ENCODE peak calls at places on chromosomes 5 and 9, in seven cellular contexts. B, C, J, N, D, R and M are unnamed samples. For H3K36me3, the result is how much of the 10 kb centered on the place peaks cover.

GRCh38 chr9:137550958-137551655 is 572 bp upstream of the MRPL41 start:
- DNase-seq in N (no peak), J (peak), C (peak), R (peak), B (no peak), D (no peak), M (no peak)

GRCh38 chr9:81829201-81829882 is 98.9 kb upstream of the SPATA31D4 start:
- DNase-seq in J (no peak), C (no peak), B (no peak), N (no peak), D (no peak), R (no peak), M (no peak)

GRCh38 chr5:123429221-123429954 is 6.2 kb upstream of the CEP120 start:
- DNase-seq in C (no peak), D (no peak), J (no peak), R (no peak), N (no peak), B (no peak), M (no peak)

GRCh38 chr9:132869266-132869665 is 8.8 kb downstream of the AK8 start:
- DNase-seq in D (no peak), C (no peak), J (no peak), B (no peak), N (no peak), R (no peak), M (no peak)

GRCh38 chr5:143533978-143534763 is 130.7 kb upstream of the NR3C1 start:
- DNase-seq in J (no peak), C (no peak), N (no peak), R (no peak), D (no peak), B (no peak), M (no peak)

GRCh38 chr5:115432691-115433090 is 111.9 kb downstream of the FEM1C start:
- DNase-seq in R (no peak), D (no peak), B (no peak), N (no peak), C (no peak), J (no peak), M (no peak)

GRCh38 chr9:3508531-3509374 is 17.0 kb downstream of the RFX3 start:
- DNase-seq in B (no peak), D (no peak), C (no peak), N (no peak), J (peak), R (no peak), M (no peak)

GRCh38 chr5:124880903-124881302 is 134.5 kb upstream of the ZNF608 start:
- DNase-seq in B (no peak), N (no peak), D (no peak), R (no peak), C (no peak), J (no peak), M (no peak)

GRCh38 chr5:34928267-34928666 is 1.1 kb upstream of the DNAJC21 start:
- DNase-seq in C (no peak), R (no peak), N (no peak), B (no peak), J (no peak), D (no peak), M (no peak)

GRCh38 chr9:119026120-119026519 is 343.1 kb downstream of the BRINP1 start:
- DNase-seq in B (no peak), R (peak), J (no peak), C (no peak), D (no peak), N (peak), M (no peak)

GRCh38 chr5:111755942-111756353 is 1.0 kb downstream of the NREP start:
- DNase-seq in B (no peak), R (no peak), J (peak), N (no peak), D (no peak), C (no peak), M (no peak)

GRCh38 chr5:31640024-31640423 is 1.1 kb downstream of the PDZD2 start:
- DNase-seq in J (no peak), N (no peak), D (no peak), B (no peak), C (no peak), R (no peak), M (no peak)

GRCh38 chr9:115601456-115601855 is 483.5 kb upstream of the TNC start:
- DNase-seq in J (no peak), C (no peak), D (no peak), N (no peak), R (no peak), B (no peak), M (no peak)

GRCh38 chr5:175133185-175133584 is 310.8 kb downstream of the DRD1 start:
- DNase-seq in J (no peak), D (no peak), R (no peak), N (no peak), C (no peak), B (no peak), M (no peak)

GRCh38 chr9:130352586-130353285 is 87.2 kb downstream of the HMCN2 start:
- DNase-seq in D (no peak), C (no peak), J (no peak), N (no peak), R (no peak), B (no peak), M (no peak)

GRCh38 chr5:145247745-145248040 is 587.4 kb downstream of the PRELID2 start:
- DNase-seq in C (no peak), B (no peak), J (no peak), N (no peak), D (no peak), R (no peak), M (no peak)

GRCh38 chr5:168693297-168693696 is 114.1 kb upstream of the PANK3 start:
- DNase-seq in J (no peak), N (no peak), C (no peak), R (no peak), B (no peak), D (no peak), M (no peak)

GRCh38 chr5:153530357-153531143 is 40.1 kb downstream of the GRIA1 start:
- DNase-seq in N (no peak), D (no peak), C (no peak), J (no peak), B (no peak), R (no peak), M (no peak)

GRCh38 chr5:88881566-88881965 is 1.4 kb downstream of the MEF2C start:
- DNase-seq in J (peak), N (no peak), B (no peak), R (no peak), C (no peak), D (no peak), M (no peak)

GRCh38 chr9:101445353-101446029 is 9.9 kb upstream of the ALDOB start:
- DNase-seq in R (no peak), J (no peak), D (no peak), C (no peak), B (no peak), N (no peak), M (no peak)

GRCh38 chr5:171494452-171495121 is 75.1 kb downstream of the FGF18 start:
- DNase-seq in J (peak), C (peak), R (peak), D (no peak), B (no peak), N (peak), M (no peak)

GRCh38 chr5:177005619-177006264 is 837 bp downstream of the UIMC1 start:
- DNase-seq in R (peak), N (no peak), B (peak), C (peak), D (peak), J (peak), M (no peak)

GRCh38 chr9:130196643-130197042 is 24.4 kb downstream of the NCS1 start:
- DNase-seq in J (no peak), D (no peak), C (no peak), R (no peak), N (no peak), B (peak), M (no peak)

GRCh38 chr9:129009584-129010141 is 18.5 kb downstream of the SH3GLB2 start:
- DNase-seq in D (no peak), J (no peak), B (no peak), R (no peak), N (no peak), C (no peak), M (no peak)

GRCh38 chr5:90096415-90097081 is 313.0 kb downstream of the CETN3 start:
- DNase-seq in N (no peak), J (peak), B (peak), C (no peak), D (no peak), R (peak), M (no peak)

DNA sequence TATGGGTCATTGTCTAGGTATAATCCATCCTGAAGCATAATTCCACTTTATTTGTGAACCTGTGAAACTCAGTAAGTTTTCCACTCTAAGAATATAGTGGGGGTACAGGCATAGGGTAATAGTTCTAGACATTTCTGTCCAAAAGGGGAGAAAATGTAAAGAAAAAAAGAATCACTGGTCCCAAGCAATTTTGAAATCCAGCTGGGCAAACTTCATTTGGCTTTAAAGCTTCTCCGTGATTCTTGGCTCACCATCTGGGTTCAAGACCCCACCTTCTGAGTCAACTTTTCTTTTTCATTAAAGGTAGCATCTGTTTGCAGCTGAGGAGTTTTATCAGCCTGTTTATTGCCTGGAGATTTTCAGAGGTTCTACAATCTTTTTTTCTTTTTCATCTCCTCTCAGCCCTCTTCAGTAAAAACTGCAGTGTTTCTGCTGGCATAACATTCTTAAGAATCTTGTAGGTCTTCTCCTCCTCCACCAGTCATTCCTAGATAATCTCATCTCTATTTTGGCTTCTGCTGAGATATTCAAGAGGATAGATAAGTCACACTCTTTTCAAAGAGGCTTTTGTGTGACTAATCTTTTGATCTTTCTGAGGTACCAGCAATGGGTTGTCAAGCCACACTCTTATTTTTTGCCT is 126.1 kb upstream of the PITX1 start:
- DNase-seq in C (no peak), J (no peak), R (no peak), N (no peak), B (no peak), D (no peak), M (no peak)
- H3K36me3 ChIP-seq in C (under half), J (under half), R (under half), N (under half), B (under half), D (under half), M (under half)

GRCh38 chr9:112332977-112333638 is at the start of gene PTBP3:
- DNase-seq in J (peak), B (peak), R (peak), C (peak), D (peak), N (peak), M (peak)
- TF ChIP-seq POLR2A in J (peak), B (no peak), R (peak), C (peak), D (peak), N (peak), M (peak)

GRCh38 chr5:180816608-180817534 is 14.3 kb upstream of the MGAT1 start:
- DNase-seq in R (peak), J (peak), C (peak), N (no peak), B (no peak), D (peak), M (no peak)
- H3K36me3 ChIP-seq in R (under half), J (under half), C (under half), N (under half), B (under half), D (under half), M (under half)

DNA sequence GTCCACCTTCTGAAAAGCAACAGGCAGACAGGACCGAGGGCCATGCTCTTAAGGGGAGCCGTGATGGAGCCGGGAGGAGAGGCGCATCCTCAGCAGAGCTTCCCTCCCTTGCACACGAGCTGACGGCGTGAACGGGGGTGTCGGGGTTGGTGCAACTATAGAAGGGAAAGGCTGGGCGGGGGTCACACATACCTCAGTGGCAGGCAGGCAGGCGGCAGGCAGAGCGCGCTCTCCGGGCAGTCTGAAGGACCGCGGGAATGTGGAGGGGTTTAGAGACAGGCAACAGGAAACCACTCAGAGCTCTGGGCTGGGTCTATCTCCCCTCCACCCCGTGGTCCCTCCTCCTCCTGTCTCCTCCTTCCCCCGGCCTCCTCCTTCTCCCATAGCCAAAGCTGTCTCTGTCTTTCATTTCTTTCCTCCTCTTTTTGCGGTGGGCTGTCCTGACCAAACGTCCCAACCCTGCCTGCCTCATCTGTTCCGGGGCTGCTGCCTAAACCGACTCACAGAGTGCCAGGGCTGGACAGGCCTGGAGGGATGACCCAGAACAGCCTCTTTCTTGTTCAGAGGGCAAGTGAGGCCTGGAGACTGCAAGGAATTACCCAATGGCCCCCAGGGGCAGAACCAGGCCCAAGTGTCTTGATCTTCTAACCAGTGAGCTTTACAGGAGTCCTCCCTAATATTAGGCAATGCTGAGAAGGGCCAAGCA is at the start of gene SPARC:
- DNase-seq in D (peak), N (peak), B (no peak), C (peak), J (peak), R (peak), M (peak)
- TF ChIP-seq POLR2A in D (peak), N (peak), B (no peak), C (no peak), J (peak), R (peak), M (peak)

DNA sequence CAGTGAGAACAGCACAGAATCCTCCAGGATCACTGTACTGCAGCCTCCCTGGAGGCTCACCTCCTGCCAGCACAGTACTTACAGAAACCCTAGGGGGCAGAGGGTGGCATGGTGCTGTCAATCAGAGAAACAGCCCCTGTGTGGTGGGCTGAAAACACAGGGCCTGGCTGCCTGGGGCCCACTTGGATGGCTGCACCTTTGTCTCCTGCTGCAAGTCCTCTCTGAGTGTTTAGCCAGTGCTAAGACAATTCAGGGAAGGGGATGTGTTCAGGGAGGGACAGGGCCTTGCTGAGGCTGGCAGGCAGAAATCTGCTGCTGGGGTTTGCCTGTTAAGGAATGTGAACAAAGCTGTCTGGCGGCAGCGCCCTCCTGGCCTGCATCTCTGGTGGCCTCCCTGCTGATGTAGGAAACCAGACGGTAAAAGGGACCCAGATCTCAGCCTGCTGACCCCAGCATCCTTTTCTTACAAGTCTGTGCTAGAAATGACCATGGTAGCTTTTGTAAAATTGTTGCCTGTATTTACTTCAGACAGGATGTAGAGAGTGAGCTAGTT is 39.5 kb downstream of the PRRC2B start:
- DNase-seq in J (no peak), N (no peak), C (no peak), D (no peak), B (no peak), R (no peak), M (no peak)
- H3K36me3 ChIP-seq in J (under half), N (under half), C (half or more), D (half or more), B (half or more), R (under half), M (half or more)

DNA sequence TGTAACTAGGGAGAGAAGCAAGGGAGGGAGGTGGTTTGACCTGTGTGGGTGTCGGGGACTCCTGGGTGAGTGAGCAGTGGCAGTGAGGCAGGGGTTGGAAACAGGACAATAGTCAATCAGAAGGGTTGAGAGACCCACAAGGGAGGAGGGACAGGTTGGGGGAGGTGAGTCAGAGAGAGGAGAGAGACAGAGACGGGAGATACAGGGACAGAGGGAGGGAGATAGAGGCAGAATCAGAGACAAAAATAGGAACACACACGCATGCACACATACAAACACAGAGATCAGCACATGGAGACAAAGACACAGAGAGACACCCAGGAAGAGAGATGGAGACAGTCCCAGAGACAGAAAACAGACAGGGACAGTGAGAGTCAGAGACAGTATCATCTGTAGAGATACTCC is 39.3 kb upstream of the PTGS1 start:
- DNase-seq in J (no peak), C (no peak), N (no peak), D (no peak), B (no peak), R (no peak), M (no peak)
- TF ChIP-seq POLR2A in J (no peak), C (no peak), N (no peak), D (no peak), B (no peak), R (no peak), M (no peak)

GRCh38 chr5:72185717-72186388 is 78.6 kb downstream of the MAP1B start:
- DNase-seq in C (no peak), N (no peak), R (no peak), B (no peak), J (no peak), D (no peak), M (no peak)

GRCh38 chr5:72187388-72188070 is 80.3 kb downstream of the MAP1B start:
- DNase-seq in R (no peak), B (no peak), N (no peak), D (no peak), C (no peak), J (no peak), M (no peak)

GRCh38 chr5:72191404-72191803 is 84.1 kb downstream of the MAP1B start:
- DNase-seq in N (no peak), B (no peak), R (no peak), C (no peak), D (no peak), J (no peak), M (no peak)

GRCh38 chr5:72189135-72189534 is 81.9 kb downstream of the MAP1B start:
- DNase-seq in J (no peak), R (no peak), D (no peak), N (no peak), C (no peak), B (no peak), M (no peak)

DNA sequence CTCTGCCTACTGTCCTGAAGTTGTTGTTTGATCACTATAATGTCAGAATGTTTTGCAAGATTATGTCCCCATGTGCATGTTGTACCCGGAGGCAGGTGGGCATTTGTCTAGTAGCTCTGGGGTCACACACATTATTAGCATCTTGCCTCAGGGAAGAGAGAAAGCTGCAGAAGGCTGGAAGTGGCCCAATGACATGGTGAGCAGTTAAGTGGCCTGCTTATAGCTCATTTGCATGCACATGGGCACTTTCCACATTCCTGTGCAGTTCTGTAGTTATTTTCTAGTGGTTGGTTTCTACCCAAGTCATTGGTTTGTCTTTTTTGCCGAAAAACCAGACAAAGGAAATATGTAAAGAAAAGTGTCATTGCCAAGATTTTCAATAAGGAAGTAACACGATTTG is 80.9 kb downstream of the MAP1B start:
- DNase-seq in R (no peak), C (no peak), D (no peak), B (no peak), J (no peak), N (no peak), M (no peak)
- H3K36me3 ChIP-seq in R (under half), C (under half), D (under half), B (under half), J (under half), N (under half), M (under half)

GRCh38 chr5:118777468-118777746 is 210.9 kb downstream of the DTWD2 start:
- DNase-seq in R (no peak), D (no peak), J (no peak), B (no peak), N (no peak), C (no peak), M (no peak)
- TF ChIP-seq POLR2A in R (no peak), D (no peak), J (no peak), B (no peak), N (no peak), C (no peak), M (no peak)

GRCh38 chr5:126871441-126871840 is 94.5 kb downstream of the LMNB1 start:
- DNase-seq in J (no peak), B (no peak), R (no peak), C (no peak), N (no peak), D (no peak), M (no peak)
- H3K36me3 ChIP-seq in J (under half), B (under half), R (under half), C (under half), N (under half), D (under half), M (under half)